ENCODE peak calls at places on chromosomes 12 and 14, in five cellular contexts. K is Calu3, T is GF-D8, F is NCI-H1092 treated with DMSO at 0.1 percent for 48 hours, X is heart left ventricle. C is an unnamed sample.

GRCh38 chr14:70770490-70770889 is 38.8 kb downstream of the MAP3K9 start:
- DNase-seq in K (no peak), T (no peak), F (no peak), X (no peak), C (no peak)

GRCh38 chr12:6038160-6038559 is 86.3 kb downstream of the VWF start:
- DNase-seq in K (peak; percentile 75), T (peak; percentile 2), F (peak; percentile 31), X (no peak), C (peak; percentile 82)

GRCh38 chr12:116556964-116557706 is 2.0 kb upstream of the MAP1LC3B2 start:
- DNase-seq in K (no peak), T (peak; percentile 1), F (no peak), X (no peak), C (no peak)

GRCh38 chr12:113997365-113997764 is 31.2 kb upstream of the RBM19 start:
- DNase-seq in K (no peak), T (no peak), F (no peak), X (no peak), C (no peak)

GRCh38 chr12:119870462-119870861 is 6.7 kb downstream of the CIT start:
- DNase-seq in K (no peak), T (no peak), F (no peak), X (no peak), C (no peak)

GRCh38 chr12:51970904-51971646 is 19.6 kb downstream of the ACVR1B start:
- DNase-seq in K (peak; percentile 41), T (no peak), F (no peak), X (no peak), C (peak; percentile 68)

GRCh38 chr12:12272869-12273268 is 6.0 kb upstream of the LRP6 start:
- DNase-seq in K (no peak), T (no peak), F (no peak), X (no peak), C (no peak)

GRCh38 chr12:75568801-75569200 is 57.4 kb upstream of the KRR1 start:
- DNase-seq in K (no peak), T (no peak), F (no peak), X (no peak), C (no peak)

GRCh38 chr12:7116916-7117315 is 7.9 kb upstream of the C1RL start:
- DNase-seq in K (no peak), T (no peak), F (no peak), X (no peak), C (no peak)

GRCh38 chr14:20568393-20568792 is 7.5 kb upstream of the RNASE9 start:
- DNase-seq in K (no peak), T (no peak), F (no peak), X (no peak), C (no peak)

GRCh38 chr14:34364201-34364600 is 97.8 kb downstream of the SPTSSA start:
- DNase-seq in K (peak; percentile 49), T (no peak), F (no peak), X (no peak), C (no peak)

GRCh38 chr14:69610859-69611263 is 535 bp upstream of the SUSD6 start:
- DNase-seq in K (no peak), T (no peak), F (no peak), X (no peak), C (no peak)

GRCh38 chr12:51048601-51049369 is 658 bp downstream of the LETMD1 start:
- DNase-seq in K (no peak), T (no peak), F (no peak), X (no peak), C (no peak)